ENCODE peak calls at places on chromosomes 3 and 15, in five cellular contexts. One of them, this sample, is unnamed.

GRCh38 chr3:53170325-53171108 is 9.5 kb downstream of the PRKCD start:
- DNase-seq in SJSA1: no peak
- DNase-seq in IMR-90: no peak
- DNase-seq in uterus: no peak
- DNase-seq in heart right ventricle: peak; percentile 36
- DNase-seq in this sample: no peak

GRCh38 chr3:195913382-195913781 is 5.0 kb upstream of the TNK2 start:
- DNase-seq in SJSA1: no peak
- DNase-seq in IMR-90: peak; percentile 12
- DNase-seq in uterus: no peak
- DNase-seq in heart right ventricle: no peak
- DNase-seq in this sample: no peak

GRCh38 chr3:158458464-158458863 is 112.5 kb upstream of the MLF1 start:
- DNase-seq in SJSA1: no peak
- DNase-seq in IMR-90: no peak
- DNase-seq in uterus: no peak
- DNase-seq in heart right ventricle: no peak
- DNase-seq in this sample: no peak

GRCh38 chr3:170865209-170866094 is 4.5 kb downstream of the RPL22L1 start:
- DNase-seq in SJSA1: no peak
- DNase-seq in IMR-90: no peak
- DNase-seq in uterus: no peak
- DNase-seq in heart right ventricle: no peak
- DNase-seq in this sample: no peak

GRCh38 chr15:48962662-48963523 is 826 bp downstream of the SHC4 start:
- DNase-seq in SJSA1: peak; percentile 50
- DNase-seq in IMR-90: peak; percentile 61
- DNase-seq in uterus: peak; percentile 25
- DNase-seq in heart right ventricle: no peak
- DNase-seq in this sample: no peak

GRCh38 chr3:52200981-52201679 is 3.2 kb downstream of the ALAS1 start:
- DNase-seq in SJSA1: no peak
- DNase-seq in IMR-90: peak; percentile 33
- DNase-seq in uterus: no peak
- DNase-seq in heart right ventricle: no peak
- DNase-seq in this sample: no peak

GRCh38 chr3:31247850-31248618 is 284.7 kb upstream of the STT3B start:
- DNase-seq in SJSA1: no peak
- DNase-seq in IMR-90: no peak
- DNase-seq in uterus: no peak
- DNase-seq in heart right ventricle: no peak
- DNase-seq in this sample: no peak

GRCh38 chr3:149145926-149146325 is 16.5 kb downstream of the HPS3 start:
- DNase-seq in SJSA1: no peak
- DNase-seq in IMR-90: no peak
- DNase-seq in uterus: no peak
- DNase-seq in heart right ventricle: no peak
- DNase-seq in this sample: no peak

GRCh38 chr3:53938645-53939044 is 47.0 kb upstream of the SELENOK start:
- DNase-seq in SJSA1: no peak
- DNase-seq in IMR-90: peak; percentile 52
- DNase-seq in uterus: no peak
- DNase-seq in heart right ventricle: no peak
- DNase-seq in this sample: no peak

GRCh38 chr3:154956815-154957214 is 123.3 kb upstream of the MME start:
- DNase-seq in SJSA1: no peak
- DNase-seq in IMR-90: no peak
- DNase-seq in uterus: no peak
- DNase-seq in heart right ventricle: no peak
- DNase-seq in this sample: no peak

GRCh38 chr15:59636184-59636583 is 21.1 kb downstream of the GTF2A2 start:
- DNase-seq in SJSA1: no peak
- DNase-seq in IMR-90: no peak
- DNase-seq in uterus: no peak
- DNase-seq in heart right ventricle: no peak
- DNase-seq in this sample: no peak

GRCh38 chr15:98860647-98861041 is 146.9 kb downstream of the PGPEP1L start:
- DNase-seq in SJSA1: no peak
- DNase-seq in IMR-90: no peak
- DNase-seq in uterus: no peak
- DNase-seq in heart right ventricle: no peak
- DNase-seq in this sample: no peak

GRCh38 chr15:98859149-98859548 is 148.4 kb downstream of the PGPEP1L start:
- DNase-seq in SJSA1: no peak
- DNase-seq in IMR-90: no peak
- DNase-seq in uterus: no peak
- DNase-seq in heart right ventricle: no peak
- DNase-seq in this sample: no peak

GRCh38 chr15:98858610-98859023 is 149.0 kb downstream of the PGPEP1L start:
- DNase-seq in SJSA1: no peak
- DNase-seq in IMR-90: no peak
- DNase-seq in uterus: no peak
- DNase-seq in heart right ventricle: no peak
- DNase-seq in this sample: no peak

GRCh38 chr15:98863983-98864382 is 143.6 kb downstream of the PGPEP1L start:
- DNase-seq in SJSA1: no peak
- DNase-seq in IMR-90: no peak
- DNase-seq in uterus: no peak
- DNase-seq in heart right ventricle: no peak
- DNase-seq in this sample: no peak

DNA sequence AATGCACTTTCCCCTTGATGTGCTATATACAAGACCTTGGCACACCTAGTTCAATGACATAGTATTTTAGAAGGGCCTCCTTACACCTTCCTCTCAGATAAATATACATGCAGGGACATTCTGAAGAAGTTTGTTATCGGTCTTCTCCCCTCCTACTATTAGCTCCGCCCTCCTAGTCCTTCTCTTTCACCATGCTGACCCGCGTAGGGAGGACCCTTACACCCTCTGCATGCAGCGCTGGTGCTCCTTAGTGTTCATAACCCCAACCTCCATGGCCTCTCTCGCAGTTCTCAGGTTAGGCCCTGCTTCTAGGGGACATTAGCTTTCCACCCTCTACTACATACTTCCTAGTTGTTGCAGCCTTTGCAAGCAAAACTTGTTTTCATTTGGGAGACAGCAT is 146.4 kb downstream of the PGPEP1L start:
- DNase-seq in SJSA1: no peak
- DNase-seq in IMR-90: no peak
- DNase-seq in uterus: no peak
- DNase-seq in heart right ventricle: no peak
- DNase-seq in this sample: no peak
- H3K27ac ChIP-seq in SJSA1: no peak overlapping the region
- H3K27ac ChIP-seq in IMR-90: no peak overlapping the region
- H3K27ac ChIP-seq in uterus: no peak overlapping the region
- H3K27ac ChIP-seq in heart right ventricle: no peak overlapping the region
- H3K27ac ChIP-seq in this sample: no peak overlapping the region

GRCh38 chr3:58353722-58354553 is 21.2 kb downstream of the PXK start:
- DNase-seq in SJSA1: no peak
- DNase-seq in IMR-90: peak; percentile 39
- DNase-seq in uterus: no peak
- DNase-seq in heart right ventricle: no peak
- DNase-seq in this sample: no peak

GRCh38 chr3:58349792-58350626 is 17.3 kb downstream of the PXK start:
- DNase-seq in SJSA1: no peak
- DNase-seq in IMR-90: no peak
- DNase-seq in uterus: no peak
- DNase-seq in heart right ventricle: no peak
- DNase-seq in this sample: no peak

GRCh38 chr3:58352624-58353023 is 19.9 kb downstream of the PXK start:
- DNase-seq in SJSA1: no peak
- DNase-seq in IMR-90: no peak
- DNase-seq in uterus: no peak
- DNase-seq in heart right ventricle: no peak
- DNase-seq in this sample: no peak

GRCh38 chr3:58350627-58351013 is 17.9 kb downstream of the PXK start:
- DNase-seq in SJSA1: no peak
- DNase-seq in IMR-90: peak; percentile 72
- DNase-seq in uterus: no peak
- DNase-seq in heart right ventricle: no peak
- DNase-seq in this sample: no peak

GRCh38 chr3:58351920-58352319 is 19.2 kb downstream of the PXK start:
- DNase-seq in SJSA1: no peak
- DNase-seq in IMR-90: no peak
- DNase-seq in uterus: no peak
- DNase-seq in heart right ventricle: no peak
- DNase-seq in this sample: no peak
- H3K27ac ChIP-seq in SJSA1: no peak overlapping the region
- H3K27ac ChIP-seq in IMR-90: no peak overlapping the region
- H3K27ac ChIP-seq in uterus: no peak overlapping the region
- H3K27ac ChIP-seq in heart right ventricle: no peak overlapping the region
- H3K27ac ChIP-seq in this sample: no peak overlapping the region

GRCh38 chr15:34327906-34328305 is 9.7 kb downstream of the SLC12A6 start:
- DNase-seq in SJSA1: no peak
- DNase-seq in IMR-90: no peak
- DNase-seq in uterus: no peak
- DNase-seq in heart right ventricle: no peak
- DNase-seq in this sample: no peak
- H3K27ac ChIP-seq in SJSA1: no peak overlapping the region
- H3K27ac ChIP-seq in IMR-90: no peak overlapping the region
- H3K27ac ChIP-seq in uterus: no peak overlapping the region
- H3K27ac ChIP-seq in heart right ventricle: no peak overlapping the region
- H3K27ac ChIP-seq in this sample: no peak overlapping the region

GRCh38 chr15:82172506-82172905 is 90.0 kb downstream of the EFL1 start:
- DNase-seq in SJSA1: no peak
- DNase-seq in IMR-90: no peak
- DNase-seq in uterus: no peak
- DNase-seq in heart right ventricle: no peak
- DNase-seq in this sample: no peak

GRCh38 chr15:82176528-82176927 is 86.0 kb downstream of the EFL1 start:
- DNase-seq in SJSA1: no peak
- DNase-seq in IMR-90: no peak
- DNase-seq in uterus: no peak
- DNase-seq in heart right ventricle: no peak
- DNase-seq in this sample: no peak

GRCh38 chr15:82177291-82178010 is 85.1 kb downstream of the EFL1 start:
- DNase-seq in SJSA1: no peak
- DNase-seq in IMR-90: peak; percentile 62
- DNase-seq in uterus: no peak
- DNase-seq in heart right ventricle: no peak
- DNase-seq in this sample: no peak

GRCh38 chr15:82173108-82173507 is 89.4 kb downstream of the EFL1 start:
- DNase-seq in SJSA1: no peak
- DNase-seq in IMR-90: no peak
- DNase-seq in uterus: no peak
- DNase-seq in heart right ventricle: no peak
- DNase-seq in this sample: no peak

GRCh38 chr15:82174471-82174870 is 88.1 kb downstream of the EFL1 start:
- DNase-seq in SJSA1: no peak
- DNase-seq in IMR-90: no peak
- DNase-seq in uterus: no peak
- DNase-seq in heart right ventricle: no peak
- DNase-seq in this sample: no peak
- H3K27ac ChIP-seq in SJSA1: no peak overlapping the region
- H3K27ac ChIP-seq in IMR-90: no peak overlapping the region
- H3K27ac ChIP-seq in uterus: no peak overlapping the region
- H3K27ac ChIP-seq in heart right ventricle: no peak overlapping the region
- H3K27ac ChIP-seq in this sample: no peak overlapping the region

DNA sequence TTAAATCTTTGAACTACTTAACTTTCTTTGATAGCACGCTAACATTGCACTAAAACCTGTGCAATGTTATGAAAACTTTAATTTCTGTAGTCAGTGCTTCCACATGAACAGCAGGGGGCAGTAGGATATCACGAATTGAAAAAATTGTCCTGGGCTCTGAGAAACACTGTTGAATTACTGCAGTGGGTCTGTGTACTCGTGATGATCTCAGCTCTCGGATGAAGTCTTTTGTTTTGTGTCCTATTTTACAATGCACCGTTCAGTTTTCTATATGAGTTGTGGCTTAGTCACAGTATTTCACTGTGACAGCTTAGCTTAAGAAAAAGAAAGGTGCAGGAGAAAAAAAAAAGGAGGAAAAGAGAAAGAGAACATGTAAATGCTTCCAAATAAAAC is 141.3 kb upstream of the CCDC54 start:
- DNase-seq in SJSA1: peak; percentile 62
- DNase-seq in IMR-90: peak; percentile 89
- DNase-seq in uterus: peak; percentile 33
- DNase-seq in heart right ventricle: peak; percentile 78
- DNase-seq in this sample: no peak
- H3K27ac ChIP-seq in SJSA1: peak overlapping the region; percentile 78
- H3K27ac ChIP-seq in IMR-90: peak overlapping the region; percentile 19
- H3K27ac ChIP-seq in uterus: peak overlapping the region; percentile 66
- H3K27ac ChIP-seq in heart right ventricle: peak overlapping the region; percentile 26
- H3K27ac ChIP-seq in this sample: peak overlapping the region; percentile 23

GRCh38 chr3:184145881-184146280 is 9.3 kb upstream of the DVL3 start:
- DNase-seq in SJSA1: no peak
- DNase-seq in IMR-90: no peak
- DNase-seq in uterus: no peak
- DNase-seq in heart right ventricle: no peak
- DNase-seq in this sample: no peak

GRCh38 chr3:184142199-184142598 is 7.0 kb downstream of the EIF2B5 start:
- DNase-seq in SJSA1: no peak
- DNase-seq in IMR-90: no peak
- DNase-seq in uterus: no peak
- DNase-seq in heart right ventricle: no peak
- DNase-seq in this sample: no peak

GRCh38 chr3:184143327-184143726 is 8.2 kb downstream of the EIF2B5 start:
- DNase-seq in SJSA1: no peak
- DNase-seq in IMR-90: no peak
- DNase-seq in uterus: no peak
- DNase-seq in heart right ventricle: no peak
- DNase-seq in this sample: no peak

GRCh38 chr3:184145120-184145524 is 10.0 kb downstream of the EIF2B5 start:
- DNase-seq in SJSA1: no peak
- DNase-seq in IMR-90: peak; percentile 61
- DNase-seq in uterus: no peak
- DNase-seq in heart right ventricle: peak; percentile 49
- DNase-seq in this sample: no peak

DNA sequence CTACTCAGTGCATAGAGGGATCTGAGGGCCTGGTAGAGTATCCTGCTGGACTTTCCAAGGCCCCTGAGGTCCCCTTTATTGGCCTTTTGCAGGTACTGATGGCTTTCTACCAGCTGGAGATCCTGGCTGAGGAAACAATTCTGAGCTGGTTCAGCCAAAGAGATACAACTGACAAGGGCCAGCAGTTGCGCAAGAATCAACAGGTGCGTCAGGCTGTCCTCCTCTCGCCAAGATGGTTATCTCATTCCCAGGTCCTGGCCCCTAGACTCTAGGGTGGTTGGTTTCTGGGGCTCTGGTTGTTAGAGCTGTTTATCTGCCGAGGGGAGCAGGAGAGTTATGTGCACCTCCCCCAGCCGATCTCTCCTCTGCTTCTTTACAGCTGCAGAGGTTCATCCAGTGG is 9.3 kb downstream of the EIF2B5 start:
- DNase-seq in SJSA1: no peak
- DNase-seq in IMR-90: no peak
- DNase-seq in uterus: no peak
- DNase-seq in heart right ventricle: no peak
- DNase-seq in this sample: no peak
- H3K27ac ChIP-seq in SJSA1: no peak overlapping the region
- H3K27ac ChIP-seq in IMR-90: no peak overlapping the region
- H3K27ac ChIP-seq in uterus: no peak overlapping the region
- H3K27ac ChIP-seq in heart right ventricle: no peak overlapping the region
- H3K27ac ChIP-seq in this sample: no peak overlapping the region

DNA sequence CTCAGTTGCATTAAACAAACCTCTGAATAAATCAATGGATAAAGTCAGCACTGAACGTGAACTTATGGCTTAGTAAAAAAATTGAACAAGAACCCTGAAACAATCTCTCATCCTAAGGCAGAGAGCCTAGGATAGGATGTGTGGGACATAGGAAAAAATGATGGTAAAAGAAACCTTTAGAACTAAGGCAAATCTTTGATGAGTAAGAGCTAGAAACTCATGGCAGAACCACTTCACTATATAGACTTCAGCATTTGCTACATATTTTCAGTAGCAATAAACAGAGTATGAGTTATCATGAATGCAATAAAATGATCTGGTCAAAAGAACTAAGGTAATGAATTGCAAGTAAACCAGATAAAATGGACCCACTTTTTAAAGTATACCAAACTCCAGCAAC is 725.8 kb upstream of the DPPA4 start:
- DNase-seq in SJSA1: no peak
- DNase-seq in IMR-90: no peak
- DNase-seq in uterus: no peak
- DNase-seq in heart right ventricle: no peak
- DNase-seq in this sample: no peak
- H3K27ac ChIP-seq in SJSA1: no peak overlapping the region
- H3K27ac ChIP-seq in IMR-90: no peak overlapping the region
- H3K27ac ChIP-seq in uterus: no peak overlapping the region
- H3K27ac ChIP-seq in heart right ventricle: no peak overlapping the region
- H3K27ac ChIP-seq in this sample: no peak overlapping the region